ENCODE peak calls at places on chromosomes 13 and 19, in six cellular contexts. One of them, this sample, is unnamed.

GRCh38 chr13:73220966-73221720 is 162.3 kb downstream of the KLF5 start:
- DNase-seq in H1: no peak
- DNase-seq in H9: no peak
- DNase-seq in IMR-90: peak
- DNase-seq in mesenchymal stem cell: peak
- DNase-seq in trophoblast cell: peak
- DNase-seq in this sample: no peak

GRCh38 chr13:39417643-39418042 is 185.3 kb downstream of the LHFPL6 start:
- DNase-seq in H1: peak
- DNase-seq in H9: peak
- DNase-seq in IMR-90: peak
- DNase-seq in mesenchymal stem cell: peak
- DNase-seq in trophoblast cell: no peak
- DNase-seq in this sample: peak

GRCh38 chr19:35592226-35592625 is 6.3 kb downstream of the PMIS2 start:
- DNase-seq in H1: peak
- DNase-seq in H9: peak
- DNase-seq in IMR-90: peak
- DNase-seq in mesenchymal stem cell: peak
- DNase-seq in trophoblast cell: no peak
- DNase-seq in this sample: peak

GRCh38 chr19:5326545-5326944 is 14.1 kb downstream of the PTPRS start:
- DNase-seq in H1: no peak
- DNase-seq in H9: no peak
- DNase-seq in IMR-90: no peak
- DNase-seq in mesenchymal stem cell: no peak
- DNase-seq in trophoblast cell: no peak
- DNase-seq in this sample: no peak

GRCh38 chr13:66214467-66214866 is 1015.7 kb downstream of the PCDH9 start:
- DNase-seq in H1: no peak
- DNase-seq in H9: no peak
- DNase-seq in IMR-90: no peak
- DNase-seq in mesenchymal stem cell: no peak
- DNase-seq in trophoblast cell: no peak
- DNase-seq in this sample: no peak

GRCh38 chr13:76016799-76017198 is 380.7 kb downstream of the LMO7 start:
- DNase-seq in H1: peak
- DNase-seq in H9: peak
- DNase-seq in IMR-90: peak
- DNase-seq in mesenchymal stem cell: no peak
- DNase-seq in trophoblast cell: peak
- DNase-seq in this sample: peak

GRCh38 chr13:20505405-20506366 is 20.0 kb downstream of the CRYL1 start:
- DNase-seq in H1: no peak
- DNase-seq in H9: no peak
- DNase-seq in IMR-90: no peak
- DNase-seq in mesenchymal stem cell: no peak
- DNase-seq in trophoblast cell: no peak
- DNase-seq in this sample: no peak

GRCh38 chr19:46951236-46951986 is 68.2 kb upstream of the NPAS1 start:
- DNase-seq in H1: no peak
- DNase-seq in H9: no peak
- DNase-seq in IMR-90: peak
- DNase-seq in mesenchymal stem cell: no peak
- DNase-seq in trophoblast cell: no peak
- DNase-seq in this sample: no peak

GRCh38 chr19:49654581-49654980 is 11.1 kb downstream of the IRF3 start:
- DNase-seq in H1: no peak
- DNase-seq in H9: no peak
- DNase-seq in IMR-90: no peak
- DNase-seq in mesenchymal stem cell: no peak
- DNase-seq in trophoblast cell: no peak
- DNase-seq in this sample: no peak

GRCh38 chr19:18736415-18737336 is 53.2 kb downstream of the CRTC1 start:
- DNase-seq in H1: no peak
- DNase-seq in H9: no peak
- DNase-seq in IMR-90: no peak
- DNase-seq in mesenchymal stem cell: no peak
- DNase-seq in trophoblast cell: no peak
- DNase-seq in this sample: no peak

GRCh38 chr19:1001538-1002166 is 1.4 kb downstream of the GRIN3B start:
- DNase-seq in H1: peak
- DNase-seq in H9: peak
- DNase-seq in IMR-90: no peak
- DNase-seq in mesenchymal stem cell: peak
- DNase-seq in trophoblast cell: no peak
- DNase-seq in this sample: peak

GRCh38 chr13:75263741-75264407 is 218.1 kb downstream of the TBC1D4 start:
- DNase-seq in H1: no peak
- DNase-seq in H9: no peak
- DNase-seq in IMR-90: peak
- DNase-seq in mesenchymal stem cell: peak
- DNase-seq in trophoblast cell: no peak
- DNase-seq in this sample: no peak

GRCh38 chr19:33175886-33176669 is 18.1 kb upstream of the LRP3 start:
- DNase-seq in H1: peak
- DNase-seq in H9: no peak
- DNase-seq in IMR-90: peak
- DNase-seq in mesenchymal stem cell: peak
- DNase-seq in trophoblast cell: peak
- DNase-seq in this sample: no peak

GRCh38 chr13:73465629-73465974 is 406.8 kb downstream of the KLF5 start:
- DNase-seq in H1: no peak
- DNase-seq in H9: no peak
- DNase-seq in IMR-90: peak
- DNase-seq in mesenchymal stem cell: peak
- DNase-seq in trophoblast cell: no peak
- DNase-seq in this sample: no peak

GRCh38 chr19:39265321-39265916 is 2.8 kb upstream of the IFNL2 start:
- DNase-seq in H1: peak
- DNase-seq in H9: peak
- DNase-seq in IMR-90: no peak
- DNase-seq in mesenchymal stem cell: no peak
- DNase-seq in trophoblast cell: no peak
- DNase-seq in this sample: no peak

GRCh38 chr19:7772752-7773291 is 9.8 kb downstream of the CLEC4M start:
- DNase-seq in H1: no peak
- DNase-seq in H9: no peak
- DNase-seq in IMR-90: no peak
- DNase-seq in mesenchymal stem cell: peak
- DNase-seq in trophoblast cell: peak
- DNase-seq in this sample: no peak

GRCh38 chr13:82216165-82216564 is 1666.1 kb downstream of the SLITRK1 start:
- DNase-seq in H1: no peak
- DNase-seq in H9: no peak
- DNase-seq in IMR-90: no peak
- DNase-seq in mesenchymal stem cell: no peak
- DNase-seq in trophoblast cell: no peak
- DNase-seq in this sample: no peak
- H3K14ac ChIP-seq in H1: no peak
- H3K14ac ChIP-seq in H9: no peak
- H3K14ac ChIP-seq in IMR-90: no peak
- H3K14ac ChIP-seq in mesenchymal stem cell: no peak
- H3K14ac ChIP-seq in trophoblast cell: no peak
- H3K14ac ChIP-seq in this sample: no peak

DNA sequence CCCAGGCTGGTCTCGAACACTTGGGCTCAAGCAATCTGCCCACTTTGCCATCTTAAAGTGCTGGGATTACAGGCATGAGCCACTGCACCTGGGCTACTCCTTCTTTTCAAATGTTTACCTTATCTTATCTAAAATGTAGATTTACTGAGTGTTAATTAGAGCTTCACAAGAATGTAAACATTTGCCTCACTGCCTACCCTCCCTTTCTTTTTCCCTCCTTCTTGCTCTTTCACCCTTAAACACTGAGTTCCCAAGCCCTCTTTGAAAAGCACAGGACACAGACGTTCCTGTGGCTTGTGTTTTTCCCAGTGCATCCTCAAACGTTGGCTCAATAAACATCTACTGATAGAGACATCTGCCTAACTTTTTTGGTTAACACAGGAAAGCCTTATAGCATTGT is 32.7 kb upstream of the CYSLTR2 start:
- DNase-seq in H1: no peak
- DNase-seq in H9: no peak
- DNase-seq in IMR-90: no peak
- DNase-seq in mesenchymal stem cell: peak
- DNase-seq in trophoblast cell: no peak
- DNase-seq in this sample: no peak
- H2AK5ac ChIP-seq in H1: no peak
- H2AK5ac ChIP-seq in H9: no peak
- H2AK5ac ChIP-seq in IMR-90: no peak
- H2AK5ac ChIP-seq in mesenchymal stem cell: no peak
- H2AK5ac ChIP-seq in trophoblast cell: no peak
- H2AK5ac ChIP-seq in this sample: no peak

GRCh38 chr19:37778613-37779138 is 710 bp downstream of the ZNF573 start:
- DNase-seq in H1: no peak
- DNase-seq in H9: no peak
- DNase-seq in IMR-90: peak
- DNase-seq in mesenchymal stem cell: peak
- DNase-seq in trophoblast cell: peak
- DNase-seq in this sample: peak

DNA sequence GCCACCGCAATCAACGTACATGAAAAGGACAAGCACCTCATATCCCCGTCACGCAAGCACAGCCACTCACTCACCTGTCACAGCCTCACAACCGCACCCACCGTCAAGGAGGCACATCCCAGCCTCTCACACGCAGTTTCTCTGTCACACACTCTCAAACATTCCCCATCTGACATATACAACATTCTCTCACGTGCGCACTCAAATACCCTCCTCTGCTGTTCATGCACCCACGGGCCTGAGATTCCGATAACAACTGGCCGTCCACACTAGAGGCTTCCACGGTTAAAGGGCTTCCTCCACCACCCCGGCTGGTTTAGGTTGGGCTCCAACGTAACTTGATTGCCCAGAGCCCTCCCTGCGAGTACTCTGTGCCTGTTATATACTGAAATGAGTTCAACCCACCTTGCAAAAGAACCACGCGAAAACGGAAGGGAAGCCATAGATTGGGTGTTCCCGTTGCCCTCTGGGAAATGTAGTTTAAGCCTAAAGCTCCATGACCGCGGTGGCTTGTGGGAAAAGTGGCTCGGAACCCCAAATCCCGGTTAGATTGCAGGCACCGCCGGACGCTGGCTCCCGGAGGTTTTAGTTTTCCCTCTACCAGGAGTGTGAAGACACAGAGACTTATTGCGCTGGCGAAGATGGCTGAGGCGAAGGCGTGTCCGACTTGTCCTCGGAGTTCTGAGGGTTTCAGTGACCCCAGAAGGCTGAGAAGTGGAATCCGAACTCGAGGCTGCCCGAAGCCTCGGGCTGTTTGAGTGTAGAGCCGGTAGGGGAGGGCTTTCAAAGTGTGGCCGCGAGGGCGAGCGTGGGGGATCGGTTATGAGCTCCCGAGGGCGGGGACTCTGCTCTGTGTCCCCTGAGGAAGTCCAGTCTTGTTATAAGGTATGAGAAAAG is at the start of gene ZNF573:
- DNase-seq in H1: peak
- DNase-seq in H9: peak
- DNase-seq in IMR-90: peak
- DNase-seq in mesenchymal stem cell: peak
- DNase-seq in trophoblast cell: peak
- DNase-seq in this sample: peak
- H3K23ac ChIP-seq in H1: no peak
- H3K23ac ChIP-seq in H9: no peak
- H3K23ac ChIP-seq in IMR-90: peak
- H3K23ac ChIP-seq in mesenchymal stem cell: peak
- H3K23ac ChIP-seq in trophoblast cell: no peak
- H3K23ac ChIP-seq in this sample: no peak

GRCh38 chr19:20928371-20928770 is 5.3 kb downstream of the ZNF85 start:
- DNase-seq in H1: peak
- DNase-seq in H9: no peak
- DNase-seq in IMR-90: peak
- DNase-seq in mesenchymal stem cell: no peak
- DNase-seq in trophoblast cell: no peak
- DNase-seq in this sample: no peak
- H3K14ac ChIP-seq in H1: no peak
- H3K14ac ChIP-seq in H9: no peak
- H3K14ac ChIP-seq in IMR-90: no peak
- H3K14ac ChIP-seq in mesenchymal stem cell: no peak
- H3K14ac ChIP-seq in trophoblast cell: no peak
- H3K14ac ChIP-seq in this sample: no peak

GRCh38 chr13:62512194-62513141 is 1096.8 kb upstream of the PCDH20 start:
- DNase-seq in H1: peak
- DNase-seq in H9: peak
- DNase-seq in IMR-90: peak
- DNase-seq in mesenchymal stem cell: peak
- DNase-seq in trophoblast cell: peak
- DNase-seq in this sample: peak
- H2AK5ac ChIP-seq in H1: no peak
- H2AK5ac ChIP-seq in H9: no peak
- H2AK5ac ChIP-seq in IMR-90: no peak
- H2AK5ac ChIP-seq in mesenchymal stem cell: no peak
- H2AK5ac ChIP-seq in trophoblast cell: no peak
- H2AK5ac ChIP-seq in this sample: no peak

GRCh38 chr13:110616103-110617101 is 1.1 kb downstream of the NAXD start:
- DNase-seq in H1: peak
- DNase-seq in H9: no peak
- DNase-seq in IMR-90: peak
- DNase-seq in mesenchymal stem cell: peak
- DNase-seq in trophoblast cell: peak
- DNase-seq in this sample: peak
- H3K23ac ChIP-seq in H1: no peak
- H3K23ac ChIP-seq in H9: no peak
- H3K23ac ChIP-seq in IMR-90: peak
- H3K23ac ChIP-seq in mesenchymal stem cell: peak
- H3K23ac ChIP-seq in trophoblast cell: no peak
- H3K23ac ChIP-seq in this sample: peak

GRCh38 chr13:92626274-92626673 is 600.3 kb upstream of the GPC6 start:
- DNase-seq in H1: no peak
- DNase-seq in H9: no peak
- DNase-seq in IMR-90: no peak
- DNase-seq in mesenchymal stem cell: no peak
- DNase-seq in trophoblast cell: no peak
- DNase-seq in this sample: no peak
- H3K14ac ChIP-seq in H1: no peak
- H3K14ac ChIP-seq in H9: no peak
- H3K14ac ChIP-seq in IMR-90: no peak
- H3K14ac ChIP-seq in mesenchymal stem cell: no peak
- H3K14ac ChIP-seq in trophoblast cell: no peak
- H3K14ac ChIP-seq in this sample: no peak

DNA sequence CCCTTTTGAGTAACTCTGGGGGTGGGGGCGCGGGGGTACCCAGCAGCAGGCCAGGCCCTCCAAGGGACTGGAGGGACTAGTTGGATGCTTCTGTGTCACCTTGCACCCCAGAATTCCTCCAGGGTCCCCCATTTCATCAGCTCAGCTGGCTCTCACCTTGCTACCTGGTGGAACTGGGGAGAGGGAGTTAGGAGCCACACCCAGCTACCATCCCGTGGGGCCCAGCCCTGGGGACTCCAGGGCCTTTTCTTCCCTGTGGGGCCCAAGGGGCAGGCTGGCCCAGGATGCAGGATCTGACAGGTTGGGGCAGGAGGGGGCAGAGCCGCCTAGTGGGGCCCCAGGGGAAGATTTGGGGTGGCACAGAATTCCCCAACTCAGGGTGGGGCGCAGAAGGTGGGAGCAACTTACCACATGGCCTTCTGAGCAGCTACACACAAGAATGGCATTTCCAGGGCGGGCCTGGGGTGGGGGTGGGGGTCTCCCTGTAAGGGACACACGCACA is 32.8 kb upstream of the NANOS3 start:
- DNase-seq in H1: peak
- DNase-seq in H9: no peak
- DNase-seq in IMR-90: no peak
- DNase-seq in mesenchymal stem cell: no peak
- DNase-seq in trophoblast cell: no peak
- DNase-seq in this sample: no peak
- H2AK5ac ChIP-seq in H1: peak
- H2AK5ac ChIP-seq in H9: no peak
- H2AK5ac ChIP-seq in IMR-90: peak
- H2AK5ac ChIP-seq in mesenchymal stem cell: peak
- H2AK5ac ChIP-seq in trophoblast cell: peak
- H2AK5ac ChIP-seq in this sample: peak

This sample was measured in neuronal stem cell.